ENCODE peak calls at places on chromosomes 12 and 14, in six cellular contexts. L, V, W, H, J and G are unnamed samples.

GRCh38 chr14:56998728-56999127 is 188.4 kb upstream of the OTX2 start:
- DNase-seq in L (no peak), H (peak), V (no peak), J (no peak), W (no peak), G (no peak)

GRCh38 chr14:68458840-68459469 is 333.9 kb downstream of the ZFP36L1 start:
- DNase-seq in W (peak), L (peak), V (no peak), J (peak), H (no peak), G (peak)

GRCh38 chr12:5272061-5272820 is 159.7 kb upstream of the NTF3 start:
- DNase-seq in H (no peak), W (no peak), V (no peak), J (no peak), L (no peak), G (no peak)

GRCh38 chr14:72081139-72081538 is 148.9 kb downstream of the RGS6 start:
- DNase-seq in H (no peak), J (no peak), V (no peak), W (no peak), L (no peak), G (no peak)

GRCh38 chr14:103155013-103155412 is 31.8 kb downstream of the TNFAIP2 start:
- DNase-seq in H (no peak), J (no peak), V (no peak), W (peak), L (peak), G (no peak)

GRCh38 chr12:122067966-122068365 is 10.6 kb upstream of the MLXIP start:
- DNase-seq in W (no peak), L (no peak), V (no peak), H (no peak), J (peak), G (no peak)

GRCh38 chr12:6828671-6829531 is 694 bp downstream of the P3H3 start:
- DNase-seq in V (no peak), J (no peak), W (no peak), H (peak), L (no peak), G (peak)

GRCh38 chr14:99578541-99579044 is 25.4 kb downstream of the CCDC85C start:
- DNase-seq in W (no peak), L (no peak), J (no peak), V (no peak), H (no peak), G (no peak)

GRCh38 chr12:89370850-89371249 is 18.5 kb upstream of the DUSP6 start:
- DNase-seq in L (no peak), V (no peak), H (no peak), J (peak), W (no peak), G (no peak)

GRCh38 chr14:57871487-57872080 is 5.7 kb upstream of the SLC35F4 start:
- DNase-seq in H (peak), L (peak), V (no peak), W (peak), J (peak), G (peak)

GRCh38 chr14:72970824-72971434 is 44.7 kb downstream of the DCAF4 start:
- DNase-seq in H (no peak), L (no peak), J (no peak), W (no peak), V (no peak), G (no peak)

GRCh38 chr14:105090493-105091334 is 25.5 kb upstream of the GPR132 start:
- DNase-seq in W (peak), V (peak), J (peak), H (peak), L (peak), G (peak)

GRCh38 chr12:65951697-65952096 is 127.4 kb downstream of the HMGA2 start:
- DNase-seq in L (no peak), J (no peak), H (no peak), W (no peak), V (no peak), G (no peak)

GRCh38 chr12:65952737-65953209 is 128.5 kb downstream of the HMGA2 start:
- DNase-seq in L (peak), W (peak), H (no peak), V (no peak), J (peak), G (no peak)

GRCh38 chr12:65955418-65955817 is 131.1 kb downstream of the HMGA2 start:
- DNase-seq in J (no peak), H (no peak), L (no peak), V (no peak), W (no peak), G (no peak)

GRCh38 chr12:65956056-65956738 is 131.9 kb downstream of the HMGA2 start:
- DNase-seq in L (no peak), H (no peak), W (no peak), J (peak), V (no peak), G (no peak)

DNA sequence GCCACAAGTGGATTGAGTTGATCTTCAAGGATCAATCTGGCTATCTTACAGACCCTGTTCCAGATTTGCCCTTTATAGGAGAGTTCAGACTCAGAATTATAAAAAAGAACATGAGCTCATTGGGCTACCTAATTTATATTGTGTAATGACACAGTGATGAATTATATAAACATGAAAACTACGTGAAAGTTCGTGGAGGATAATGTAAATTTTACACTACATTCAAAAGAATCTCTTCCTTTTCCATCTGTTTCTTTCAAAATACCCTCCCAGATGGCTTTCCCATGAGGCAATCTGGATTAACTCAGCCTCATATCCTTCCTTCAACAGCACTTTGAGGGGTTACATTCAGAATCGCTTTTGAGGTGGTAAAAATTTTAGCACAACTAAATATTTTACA is 129.3 kb downstream of the HMGA2 start:
- DNase-seq in V (no peak), J (no peak), W (no peak), L (no peak), H (no peak), G (no peak)
- TF ChIP-seq JUN in V (no peak), J (no peak), W (no peak), L (no peak), H (no peak), G (no peak)

GRCh38 chr14:77961853-77962580 is 162.1 kb downstream of the ADCK1 start:
- DNase-seq in J (no peak), H (peak), L (no peak), W (no peak), V (no peak), G (no peak)

GRCh38 chr14:77950371-77950770 is 150.5 kb downstream of the ADCK1 start:
- DNase-seq in H (no peak), L (no peak), J (no peak), V (no peak), W (no peak), G (no peak)

GRCh38 chr14:77955816-77956796 is 156.2 kb downstream of the ADCK1 start:
- DNase-seq in W (no peak), V (no peak), J (no peak), H (no peak), L (no peak), G (no peak)
- TF ChIP-seq JUN in W (no peak), V (no peak), J (no peak), H (no peak), L (no peak), G (no peak)

GRCh38 chr12:77998236-77998786 is 167.6 kb downstream of the NAV3 start:
- DNase-seq in H (no peak), V (no peak), L (no peak), J (no peak), W (no peak), G (no peak)

GRCh38 chr12:77996670-77997069 is 166.0 kb downstream of the NAV3 start:
- DNase-seq in H (no peak), L (no peak), V (no peak), J (no peak), W (no peak), G (no peak)

GRCh38 chr12:77993658-77994057 is 163.0 kb downstream of the NAV3 start:
- DNase-seq in L (no peak), W (no peak), J (no peak), V (no peak), H (no peak), G (no peak)

GRCh38 chr12:77992760-77993159 is 162.1 kb downstream of the NAV3 start:
- DNase-seq in H (no peak), W (no peak), V (no peak), L (no peak), J (no peak), G (no peak)

GRCh38 chr12:77995436-77996167 is 164.9 kb downstream of the NAV3 start:
- DNase-seq in V (no peak), L (no peak), W (peak), H (no peak), J (no peak), G (no peak)
- TF ChIP-seq JUN in V (no peak), L (no peak), W (no peak), H (no peak), J (no peak), G (no peak)

DNA sequence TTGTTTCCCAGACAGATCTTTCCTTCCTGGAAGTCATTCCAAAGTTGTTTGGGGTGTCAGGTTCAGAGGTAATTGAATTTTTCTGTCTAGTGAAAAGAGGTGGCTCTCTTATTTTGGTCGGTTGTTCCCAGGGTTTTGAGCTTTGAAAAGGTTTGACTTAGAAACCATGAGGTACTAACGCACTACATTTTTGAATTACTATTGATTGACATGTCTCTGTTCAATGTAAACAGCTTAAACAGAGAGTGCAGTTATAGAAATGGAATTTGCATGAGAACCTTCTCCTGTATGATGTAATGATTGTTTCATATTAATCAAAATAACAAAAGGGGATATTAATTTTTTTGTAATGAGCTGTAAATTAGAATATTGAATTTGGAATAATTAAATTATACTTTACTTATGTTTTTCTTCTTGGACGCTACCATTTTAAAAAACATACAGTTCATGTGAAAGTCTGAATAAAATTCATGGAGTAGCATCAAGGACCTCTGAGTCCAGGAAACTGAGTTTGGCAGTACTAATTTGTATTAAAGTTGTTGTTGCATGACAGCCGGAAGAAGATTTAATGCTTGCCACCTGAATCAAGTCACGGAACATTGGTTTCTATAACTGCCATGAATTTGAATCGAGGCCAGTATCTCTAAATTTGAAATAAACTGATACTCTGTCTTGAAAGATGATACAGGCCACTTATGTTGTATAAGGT is 41.7 kb downstream of the NPAS3 start:
- DNase-seq in W (no peak), J (no peak), V (no peak), L (no peak), H (no peak), G (no peak)
- TF ChIP-seq JUN in W (no peak), J (no peak), V (no peak), L (no peak), H (no peak), G (no peak)

GRCh38 chr14:96357216-96357615 is 5.9 kb downstream of the ATG2B start:
- DNase-seq in J (no peak), H (no peak), L (no peak), W (no peak), V (no peak), G (no peak)

GRCh38 chr14:96362965-96363750 is at the start of the genes ATG2B and GSKIP:
- DNase-seq in L (peak), W (peak), V (peak), J (peak), H (peak), G (peak)

GRCh38 chr14:96363751-96364336 is 518 bp downstream of the GSKIP start:
- DNase-seq in J (peak), W (peak), H (peak), V (no peak), L (peak), G (peak)

GRCh38 chr14:96362071-96362964 is 823 bp downstream of the ATG2B start:
- DNase-seq in V (no peak), W (peak), J (peak), L (peak), H (peak), G (peak)

GRCh38 chr14:96359959-96360358 is 3.2 kb downstream of the ATG2B start:
- DNase-seq in V (no peak), W (no peak), H (no peak), L (no peak), J (no peak), G (no peak)
- TF ChIP-seq JUN in V (no peak), W (no peak), H (no peak), L (no peak), J (no peak), G (no peak)

GRCh38 chr12:83276904-83277303 is 590.2 kb downstream of the TMTC2 start:
- DNase-seq in H (no peak), J (no peak), L (no peak), W (no peak), V (no peak), G (no peak)
- TF ChIP-seq JUN in H (no peak), J (no peak), L (no peak), W (no peak), V (no peak), G (no peak)

DNA sequence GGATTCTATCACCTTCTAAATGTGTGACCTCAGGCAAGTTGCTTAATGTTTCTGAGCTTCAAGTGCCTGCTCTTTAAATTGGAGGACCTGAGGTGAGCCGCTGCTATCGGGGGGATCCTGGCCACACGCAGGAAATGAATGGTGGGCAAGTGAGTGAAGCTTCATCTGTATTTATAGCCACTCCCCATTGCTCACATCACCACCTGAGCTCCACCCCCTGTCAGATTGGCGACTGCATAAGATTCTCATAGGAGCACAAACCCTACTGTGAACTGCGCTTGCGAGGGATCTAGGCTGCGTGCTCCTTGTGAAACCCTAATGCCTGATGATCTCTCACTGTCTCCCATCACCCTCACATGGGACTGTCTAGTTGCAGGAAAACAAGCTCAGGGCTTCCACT is 158.6 kb upstream of the CCND2 start:
- DNase-seq in W (no peak), J (no peak), L (no peak), V (no peak), H (no peak), G (no peak)
- TF ChIP-seq JUN in W (no peak), J (no peak), L (no peak), V (no peak), H (no peak), G (no peak)

DNA sequence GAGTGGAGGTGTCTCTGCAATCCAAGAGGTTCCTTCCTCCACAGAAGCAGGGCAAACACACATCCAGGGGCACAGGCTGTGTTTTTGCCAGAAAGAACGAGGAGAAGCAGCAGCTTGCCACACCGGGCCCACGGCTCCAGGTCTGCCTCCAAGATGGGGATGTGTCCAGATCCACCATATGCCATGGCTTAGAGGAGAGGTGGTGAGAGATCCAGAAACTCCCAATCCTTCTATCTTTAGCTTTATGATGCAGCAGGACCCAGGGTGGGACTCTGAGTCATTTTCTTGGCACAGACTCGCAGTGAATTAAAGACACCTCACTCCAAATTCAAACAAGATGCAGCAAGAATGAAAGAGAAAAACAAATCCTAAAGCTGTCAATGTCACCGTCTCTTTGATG is 481.4 kb upstream of the TMEM132C start:
- DNase-seq in L (no peak), H (no peak), J (no peak), V (no peak), W (no peak), G (no peak)
- TF ChIP-seq JUN in L (no peak), H (no peak), J (no peak), V (no peak), W (no peak), G (no peak)

GRCh38 chr14:75372260-75372659 is 55.6 kb upstream of the JDP2 start:
- DNase-seq in L (no peak), H (no peak), V (no peak), W (no peak), J (no peak), G (no peak)
- TF ChIP-seq JUN in L (no peak), H (no peak), V (no peak), W (no peak), J (no peak), G (no peak)